ENCODE peak calls at places on chromosomes 12 and 14, in seven cellular contexts. N is effector memory CD4-positive, alpha-beta T cell; E is A673; F is aorta; Y is pancreas; M is hepatocyte; D is left lung. X is an unnamed sample.

GRCh38 chr12:22598763-22599161 is 26.2 kb upstream of the ETNK1 start:
- DNase-seq in N (no peak), E (no peak), F (no peak), Y (no peak), M (peak), D (no peak), X (no peak)

GRCh38 chr12:124646385-124647230 is 79.2 kb upstream of the NCOR2 start:
- DNase-seq in N (no peak), E (no peak), F (peak), Y (no peak), M (no peak), D (peak), X (peak)

GRCh38 chr12:106345739-106346138 is 11.8 kb upstream of the POLR3B start:
- DNase-seq in N (no peak), E (peak), F (no peak), Y (no peak), M (peak), D (no peak), X (no peak)

GRCh38 chr12:1630827-1631591 is 2.0 kb downstream of the WNT5B start:
- DNase-seq in N (no peak), E (no peak), F (no peak), Y (no peak), M (peak), D (no peak), X (no peak)

GRCh38 chr12:65168606-65169310 is 625 bp upstream of the LEMD3 start:
- DNase-seq in N (no peak), E (no peak), F (no peak), Y (no peak), M (no peak), D (no peak), X (no peak)

GRCh38 chr12:27866382-27867101 is 86.5 kb upstream of the MANSC4 start:
- DNase-seq in N (no peak), E (peak), F (peak), Y (no peak), M (peak), D (no peak), X (no peak)

GRCh38 chr12:127485528-127485927 is 781.4 kb upstream of the TMEM132C start:
- DNase-seq in N (no peak), E (peak), F (peak), Y (no peak), M (peak), D (no peak), X (no peak)

GRCh38 chr12:92056290-92056689 is 89.4 kb downstream of the BTG1 start:
- DNase-seq in N (no peak), E (no peak), F (no peak), Y (no peak), M (no peak), D (no peak), X (no peak)

GRCh38 chr12:46983959-46984833 is 95.2 kb upstream of the PCED1B start:
- DNase-seq in N (no peak), E (peak), F (no peak), Y (no peak), M (peak), D (no peak), X (peak)

GRCh38 chr14:102805454-102805891 is 28.2 kb downstream of the TRAF3 start:
- DNase-seq in N (peak), E (no peak), F (no peak), Y (no peak), M (no peak), D (no peak), X (no peak)

GRCh38 chr12:89892426-89892825 is 183.8 kb upstream of the ATP2B1 start:
- DNase-seq in N (no peak), E (no peak), F (no peak), Y (no peak), M (no peak), D (no peak), X (no peak)

GRCh38 chr12:14769462-14769836 is 33.8 kb downstream of the WBP11 start:
- DNase-seq in N (no peak), E (no peak), F (no peak), Y (peak), M (peak), D (peak), X (no peak)

GRCh38 chr14:95281560-95282176 is 38.0 kb downstream of the CLMN start:
- DNase-seq in N (no peak), E (no peak), F (no peak), Y (no peak), M (no peak), D (no peak), X (no peak)

GRCh38 chr12:8549381-8549780 is 8.7 kb upstream of the CLEC4E start:
- DNase-seq in N (no peak), E (no peak), F (no peak), Y (no peak), M (no peak), D (no peak), X (no peak)

GRCh38 chr12:49776413-49776812 is 35.1 kb downstream of the TMBIM6 start:
- DNase-seq in N (no peak), E (peak), F (peak), Y (peak), M (peak), D (peak), X (peak)

GRCh38 chr12:47955059-47955458 is 8.3 kb upstream of the TMEM106C start:
- DNase-seq in N (no peak), E (no peak), F (no peak), Y (no peak), M (no peak), D (no peak), X (no peak)

GRCh38 chr14:22096511-22096890 is 422.9 kb upstream of the OR4E1 start:
- DNase-seq in N (no peak), E (no peak), F (no peak), Y (no peak), M (no peak), D (no peak), X (no peak)

GRCh38 chr14:33679461-33680225 is 271.2 kb downstream of the EGLN3 start:
- DNase-seq in N (no peak), E (peak), F (no peak), Y (no peak), M (no peak), D (no peak), X (no peak)

GRCh38 chr14:99231850-99232401 is 40.1 kb downstream of the BCL11B start:
- DNase-seq in N (peak), E (peak), F (no peak), Y (no peak), M (peak), D (no peak), X (no peak)

GRCh38 chr14:56979961-56980360 is 169.7 kb upstream of the OTX2 start:
- DNase-seq in N (no peak), E (no peak), F (no peak), Y (no peak), M (no peak), D (no peak), X (no peak)

GRCh38 chr12:27201169-27201568 is 42.9 kb upstream of the STK38L start:
- DNase-seq in N (no peak), E (no peak), F (no peak), Y (no peak), M (no peak), D (no peak), X (no peak)

GRCh38 chr14:104865631-104866441 is 768 bp downstream of the CEP170B start:
- DNase-seq in N (no peak), E (peak), F (peak), Y (peak), M (peak), D (peak), X (no peak)

GRCh38 chr12:90333939-90334338 is 621.0 kb downstream of the CCER1 start:
- DNase-seq in N (no peak), E (no peak), F (no peak), Y (no peak), M (no peak), D (no peak), X (no peak)

GRCh38 chr12:102478416-102479098 is 1.8 kb downstream of the IGF1 start:
- DNase-seq in N (no peak), E (no peak), F (no peak), Y (no peak), M (peak), D (no peak), X (no peak)

GRCh38 chr14:74326369-74327152 is 21.7 kb upstream of the VRTN start:
- DNase-seq in N (no peak), E (peak), F (no peak), Y (no peak), M (peak), D (no peak), X (no peak)

GRCh38 chr12:103495783-103496456 is at the start of gene C12orf42:
- DNase-seq in N (no peak), E (peak), F (no peak), Y (no peak), M (peak), D (no peak), X (no peak)

GRCh38 chr12:69052613-69053408 is 119.8 kb upstream of the CPM start:
- DNase-seq in N (no peak), E (peak), F (no peak), Y (peak), M (peak), D (no peak), X (no peak)
- H3K27ac ChIP-seq in N (no peak), E (no peak), F (no peak), Y (peak), M (peak), D (peak), X (no peak)

GRCh38 chr12:75917704-75918103 is 113.9 kb downstream of the PHLDA1 start:
- DNase-seq in N (no peak), E (no peak), F (no peak), Y (no peak), M (no peak), D (no peak), X (no peak)
- H3K27ac ChIP-seq in N (no peak), E (no peak), F (no peak), Y (no peak), M (no peak), D (no peak), X (no peak)

GRCh38 chr14:75442642-75443041 is 14.8 kb downstream of the JDP2 start:
- DNase-seq in N (no peak), E (no peak), F (no peak), Y (no peak), M (no peak), D (no peak), X (no peak)
- H3K27ac ChIP-seq in N (no peak), E (peak), F (no peak), Y (no peak), M (no peak), D (peak), X (no peak)

GRCh38 chr14:90836692-90837063 is 20.4 kb upstream of the TTC7B start:
- DNase-seq in N (no peak), E (no peak), F (no peak), Y (no peak), M (no peak), D (no peak), X (no peak)
- H3K27ac ChIP-seq in N (no peak), E (no peak), F (no peak), Y (no peak), M (no peak), D (no peak), X (no peak)

GRCh38 chr14:37544407-37544806 is 50.6 kb downstream of the FOXA1 start:
- DNase-seq in N (no peak), E (no peak), F (no peak), Y (no peak), M (no peak), D (no peak), X (no peak)

GRCh38 chr14:37545174-37545573 is 49.9 kb downstream of the FOXA1 start:
- DNase-seq in N (no peak), E (no peak), F (no peak), Y (no peak), M (no peak), D (no peak), X (no peak)

GRCh38 chr14:37550511-37550910 is 44.5 kb downstream of the FOXA1 start:
- DNase-seq in N (no peak), E (no peak), F (no peak), Y (no peak), M (no peak), D (no peak), X (no peak)

GRCh38 chr14:37551119-37551518 is 43.9 kb downstream of the FOXA1 start:
- DNase-seq in N (no peak), E (no peak), F (no peak), Y (no peak), M (no peak), D (no peak), X (no peak)

DNA sequence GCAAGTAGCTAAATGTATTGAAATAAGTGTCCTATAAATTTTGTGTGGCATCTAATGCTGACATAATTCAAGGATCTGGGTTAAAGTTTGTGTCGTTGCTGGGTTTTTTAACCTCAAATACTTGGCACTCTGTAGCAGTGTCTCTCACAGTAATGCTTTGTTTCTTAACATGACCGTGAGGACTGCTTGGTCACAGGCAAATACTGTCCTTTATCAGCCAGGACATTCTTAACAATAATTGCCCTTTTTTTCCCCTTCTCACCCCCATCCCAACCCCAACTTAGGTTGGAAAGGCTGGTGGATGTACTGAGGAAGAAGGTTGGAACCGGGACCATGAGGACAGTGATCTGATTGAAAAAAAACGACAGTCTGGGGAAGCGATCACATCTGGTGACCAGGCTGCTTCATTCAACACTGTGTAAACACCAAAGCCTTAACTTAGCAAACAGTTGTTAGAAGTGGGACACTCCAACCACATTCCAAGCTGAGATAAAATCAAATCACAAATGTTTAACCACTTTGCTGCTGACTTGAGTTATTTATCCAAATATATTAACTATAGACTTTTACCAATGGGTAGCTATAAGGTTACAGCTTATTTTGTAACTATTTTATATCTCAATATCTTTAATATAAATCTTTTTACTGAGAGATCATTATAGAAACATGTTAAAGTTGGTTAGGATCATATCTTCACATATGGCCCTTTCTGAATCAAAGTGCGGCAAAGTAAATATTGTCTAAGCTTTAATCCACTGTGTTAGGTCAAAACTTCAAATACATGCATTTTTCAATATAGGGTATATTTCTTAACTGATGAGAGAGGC is 48.2 kb downstream of the FOXA1 start:
- DNase-seq in N (no peak), E (no peak), F (no peak), Y (no peak), M (peak), D (no peak), X (no peak)
- H3K27ac ChIP-seq in N (no peak), E (no peak), F (no peak), Y (no peak), M (peak), D (no peak), X (no peak)

X was measured in substantia nigra.